ENCODE peak calls at places on chromosomes 3 and 15, in four cellular contexts. E is A549, B is HepG2, X is K562. U is an unnamed sample.

GRCh38 chr3:29695201-29695904 is 414.5 kb downstream of the RBMS3 start:
- DNase-seq in E (peak), B (no peak), X (no peak), U (no peak)

GRCh38 chr3:14962762-14963161 is 15.4 kb downstream of the NR2C2 start:
- DNase-seq in E (no peak), B (no peak), X (no peak), U (no peak)

GRCh38 chr3:55443346-55443745 is 43.8 kb downstream of the WNT5A start:
- DNase-seq in E (no peak), B (no peak), X (no peak), U (no peak)

GRCh38 chr15:89695198-89695597 is 4.6 kb downstream of the WDR93 start:
- DNase-seq in E (no peak), B (no peak), X (no peak), U (no peak)

GRCh38 chr15:27241942-27242341 is 271.0 kb downstream of the GABRG3 start:
- DNase-seq in E (peak), B (no peak), X (no peak), U (no peak)

GRCh38 chr3:179141890-179142289 is 6.3 kb upstream of the PIK3CA start:
- DNase-seq in E (no peak), B (no peak), X (no peak), U (no peak)

GRCh38 chr3:34005886-34006285 is 207.5 kb downstream of the PDCD6IP start:
- DNase-seq in E (no peak), B (no peak), X (no peak), U (no peak)

GRCh38 chr3:189123595-189124387 is 48.0 kb upstream of the TPRG1 start:
- DNase-seq in E (no peak), B (no peak), X (no peak), U (no peak)

GRCh38 chr3:5021571-5022092 is 42.4 kb downstream of the BHLHE40 start:
- DNase-seq in E (peak), B (peak), X (peak), U (no peak)

GRCh38 chr3:120144267-120144666 is 50.0 kb upstream of the GSK3B start:
- DNase-seq in E (peak), B (peak), X (no peak), U (peak)

GRCh38 chr3:141093971-141094401 is 42.8 kb downstream of the SPSB4 start:
- DNase-seq in E (no peak), B (no peak), X (no peak), U (no peak)

GRCh38 chr3:175001091-175001490 is 142.0 kb downstream of the NAALADL2 start:
- DNase-seq in E (no peak), B (no peak), X (no peak), U (no peak)

GRCh38 chr3:121943434-121943833 is 49.2 kb downstream of the SLC15A2 start:
- DNase-seq in E (no peak), B (peak), X (no peak), U (no peak)

GRCh38 chr3:182969277-182969676 is 11.1 kb downstream of the DCUN1D1 start:
- DNase-seq in E (no peak), B (no peak), X (no peak), U (no peak)

GRCh38 chr3:61637088-61638051 is 76.0 kb downstream of the PTPRG start:
- DNase-seq in E (no peak), B (no peak), X (no peak), U (no peak)

GRCh38 chr3:143078883-143079282 is 40.7 kb upstream of the CHST2 start:
- DNase-seq in E (peak), B (no peak), X (no peak), U (no peak)

GRCh38 chr3:156509209-156510174 is 45.4 kb downstream of the SSR3 start:
- DNase-seq in E (peak), B (peak), X (peak), U (no peak)

GRCh38 chr3:171977860-171978259 is 61.5 kb upstream of the FNDC3B start:
- DNase-seq in E (no peak), B (no peak), X (peak), U (no peak)

GRCh38 chr3:63942513-63942912 is 30.3 kb upstream of the SCAANT1 start:
- DNase-seq in E (no peak), B (no peak), X (no peak), U (no peak)
- TF ChIP-seq NR3C1 in E (no peak), B (no peak), X (no peak), U (no peak)

DNA sequence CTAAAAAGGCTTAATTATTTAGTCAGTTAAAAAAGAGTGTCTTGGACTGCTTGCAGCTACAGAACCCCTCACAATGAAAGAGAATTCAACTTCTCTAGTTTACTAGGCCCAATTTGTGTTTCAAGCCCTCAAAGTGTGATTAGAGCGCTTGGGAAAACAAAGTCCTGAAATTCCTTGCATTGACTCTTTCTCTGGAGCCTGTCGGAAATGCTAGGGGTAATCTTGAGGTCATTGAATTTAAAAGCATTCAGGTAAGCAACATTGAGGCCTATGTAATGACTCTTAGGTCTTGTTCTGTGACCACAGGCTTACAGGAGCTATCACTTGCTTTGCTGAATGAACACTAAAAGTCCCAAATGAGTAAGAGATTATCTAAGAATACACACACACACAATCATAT is 186.0 kb downstream of the NLGN1 start:
- DNase-seq in E (no peak), B (no peak), X (no peak), U (no peak)
- TF ChIP-seq NR3C1 in E (no peak), B (no peak), X (no peak), U (no peak)

DNA sequence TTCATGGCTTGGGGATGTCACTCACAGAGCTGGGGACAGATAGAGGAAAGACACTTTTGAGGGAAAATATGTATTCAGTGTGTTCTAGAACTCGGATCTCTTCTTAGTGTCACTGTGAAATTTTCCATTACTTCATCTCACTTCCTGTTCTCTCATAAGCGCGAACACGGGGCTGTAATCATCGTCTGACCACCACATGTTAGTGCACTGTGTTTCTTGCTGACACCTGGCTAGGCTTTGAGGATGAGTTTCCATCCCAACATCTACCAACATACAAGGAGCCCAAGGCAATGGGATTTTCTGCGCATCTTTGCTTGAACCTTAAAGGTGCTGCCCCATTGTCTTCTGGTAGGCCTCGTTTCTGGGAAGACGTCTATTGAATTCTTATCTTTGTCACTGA is 84.0 kb downstream of the LIPC start:
- DNase-seq in E (no peak), B (no peak), X (peak), U (no peak)
- TF ChIP-seq NR3C1 in E (no peak), B (no peak), X (no peak), U (no peak)

GRCh38 chr3:87949189-87949878 is 109.5 kb downstream of the CGGBP1 start:
- DNase-seq in E (no peak), B (no peak), X (no peak), U (no peak)

DNA sequence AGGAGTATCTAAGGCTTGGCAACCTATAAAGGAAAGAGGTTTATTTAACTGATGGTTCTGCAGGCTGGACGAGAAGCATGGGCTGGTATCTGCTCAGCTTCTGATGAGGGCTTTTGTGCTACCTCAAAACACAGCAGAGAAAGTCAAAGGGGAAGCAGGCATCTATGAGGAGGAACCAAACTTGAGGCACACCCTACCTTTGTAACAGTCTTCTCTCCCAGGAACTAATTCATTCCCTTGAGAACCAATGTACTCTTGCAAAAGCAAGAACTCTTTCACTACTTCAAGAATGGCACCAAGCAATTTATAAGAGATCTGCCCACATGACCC is 109.0 kb downstream of the CGGBP1 start:
- DNase-seq in E (no peak), B (no peak), X (no peak), U (no peak)
- TF ChIP-seq NR3C1 in E (no peak), B (no peak), X (no peak), U (no peak)

GRCh38 chr3:135103913-135104312 is 308.9 kb downstream of the EPHB1 start:
- DNase-seq in E (no peak), B (no peak), X (no peak), U (no peak)
- TF ChIP-seq NR3C1 in E (no peak), B (no peak), X (no peak), U (no peak)

DNA sequence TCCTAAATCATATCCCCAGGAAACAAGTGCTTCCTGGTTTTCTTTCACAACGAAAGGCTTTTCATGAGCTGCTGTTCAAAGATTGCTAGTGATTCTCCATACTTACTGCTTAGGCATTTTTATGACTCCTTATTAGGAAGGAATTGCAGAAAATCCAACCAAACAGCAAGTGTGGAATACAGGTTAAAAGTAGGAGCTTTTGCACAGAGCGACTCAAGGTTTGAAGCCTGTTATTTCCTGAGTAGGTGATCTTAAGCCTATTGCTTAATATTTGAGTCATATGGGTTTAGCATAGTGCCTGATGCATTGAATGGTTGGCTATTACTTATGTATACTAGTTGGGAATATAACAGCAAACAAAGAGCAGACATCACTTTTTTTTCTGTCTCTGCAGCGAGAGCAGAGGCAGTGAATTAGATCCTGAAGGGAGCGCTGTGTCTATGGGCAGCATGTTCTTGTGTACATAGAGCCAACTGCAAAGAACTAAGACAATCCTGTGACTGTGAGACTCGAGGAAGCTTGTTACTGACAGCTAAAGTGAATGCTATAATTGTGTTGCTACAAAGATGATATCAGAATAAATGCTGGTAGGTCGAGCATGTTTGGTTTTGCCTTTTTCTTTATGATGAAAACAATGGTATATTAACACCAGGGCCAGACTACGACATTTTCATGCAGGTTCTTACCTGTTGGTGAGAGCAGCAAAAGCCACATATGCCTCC is 6.3 kb downstream of the TM4SF1 start:
- DNase-seq in E (peak), B (peak), X (no peak), U (no peak)
- TF ChIP-seq NR3C1 in E (no peak), B (no peak), X (no peak), U (no peak)

GRCh38 chr15:99365232-99365631 is 114.0 kb downstream of the LRRC28 start:
- DNase-seq in E (no peak), B (no peak), X (no peak), U (no peak)
- TF ChIP-seq NR3C1 in E (no peak), B (no peak), X (no peak), U (no peak)